ENCODE peak calls at places on chromosomes 2 and 18, in six cellular contexts. C is GM12878, D is K562, Q is GM23338, N is HepG2, V is H1. R is an unnamed sample.
A peak's percentile ranks its signal among the peaks of the same experiment; 100 is the strongest.

GRCh38 chr18:47615043-47615442 is 315.4 kb downstream of the SMAD2 start:
- DNase-seq in N (no peak), D (no peak), V (no peak), Q (no peak), C (no peak), R (no peak)

GRCh38 chr2:3317871-3318270 is 59.7 kb downstream of the EIPR1 start:
- DNase-seq in C (no peak), V (no peak), N (no peak), Q (no peak), D (no peak), R (no peak)

GRCh38 chr2:169254774-169255173 is 107.6 kb downstream of the LRP2 start:
- DNase-seq in Q (no peak), V (no peak), D (no peak), C (no peak), N (no peak), R (no peak)

GRCh38 chr2:152054593-152054992 is 44.3 kb downstream of the CACNB4 start:
- DNase-seq in C (no peak), V (no peak), Q (no peak), D (no peak), N (no peak), R (no peak)

GRCh38 chr18:7711495-7711894 is 144.4 kb downstream of the PTPRM start:
- DNase-seq in D (no peak), Q (no peak), V (no peak), N (no peak), C (peak; percentile 13), R (no peak)

GRCh38 chr2:96679843-96680242 is 37.3 kb downstream of the FER1L5 start:
- DNase-seq in D (no peak), Q (peak; percentile 34), V (no peak), N (no peak), C (no peak), R (no peak)

GRCh38 chr18:79953921-79954651 is 2.6 kb upstream of the SLC66A2 start:
- DNase-seq in C (no peak), Q (no peak), D (no peak), N (no peak), V (no peak), R (no peak)

GRCh38 chr2:206275274-206276160 is 1.1 kb downstream of the ZDBF2 start:
- DNase-seq in V (no peak), D (no peak), Q (peak; percentile 72), C (peak; percentile 55), N (no peak), R (no peak)

GRCh38 chr18:21112543-21113105 is 1.0 kb upstream of the ROCK1 start:
- DNase-seq in N (no peak), D (peak; percentile 9), V (no peak), Q (no peak), C (no peak), R (no peak)

GRCh38 chr18:21109936-21110666 is 1.5 kb downstream of the ROCK1 start:
- DNase-seq in N (no peak), C (no peak), D (no peak), V (no peak), Q (no peak), R (no peak)

GRCh38 chr18:21111351-21112139 is at the start of gene ROCK1:
- DNase-seq in N (peak; percentile 88), V (peak; percentile 98), Q (peak; percentile 97), D (peak; percentile 97), C (peak; percentile 65), R (peak; percentile 98)

GRCh38 chr18:21112140-21112473 is 494 bp upstream of the ROCK1 start:
- DNase-seq in V (no peak), Q (no peak), D (no peak), C (no peak), N (no peak), R (no peak)

DNA sequence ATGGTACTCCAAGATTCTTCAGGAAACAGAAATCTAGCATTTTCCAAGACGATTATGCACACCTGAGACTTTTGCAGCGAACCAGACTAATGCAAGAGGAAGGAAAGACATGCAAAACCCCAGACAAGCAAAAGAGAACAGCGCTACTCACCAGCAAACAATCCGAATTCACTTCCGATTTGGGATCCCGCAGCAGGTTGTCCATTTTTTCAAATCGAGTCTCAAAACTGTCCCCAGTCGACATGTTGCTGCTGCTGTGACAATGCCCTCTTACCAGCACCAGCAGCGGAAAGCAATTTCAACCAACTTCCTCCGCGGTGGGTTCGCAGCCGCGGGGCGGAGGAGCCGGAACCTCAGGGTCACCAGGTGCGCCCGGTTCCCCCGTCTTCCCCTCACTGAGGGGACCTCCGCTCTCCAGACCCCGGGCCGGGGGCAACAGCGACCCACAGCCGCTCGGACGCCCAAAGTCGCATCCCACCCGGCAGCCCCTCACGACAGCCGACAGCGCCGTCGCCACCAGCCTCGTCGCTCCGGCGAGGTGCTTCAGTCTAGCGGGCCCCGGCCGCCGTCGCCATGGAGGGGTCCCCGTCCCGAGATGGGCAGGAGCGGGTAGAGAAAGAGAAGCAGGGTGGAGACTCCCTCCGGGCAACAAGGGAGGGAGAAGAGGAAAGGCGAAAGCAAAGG is 804 bp downstream of the ROCK1 start:
- DNase-seq in C (no peak), V (peak; percentile 67), N (no peak), D (peak; percentile 13), Q (peak; percentile 63), R (peak; percentile 44)
- TF ChIP-seq CREB1 in C (no peak), V (peak; percentile 40), N (no peak), D (no peak), Q (no peak), R (no peak)

GRCh38 chr2:181371195-181371594 is 86.0 kb upstream of the ITGA4 start:
- DNase-seq in D (no peak), C (no peak), Q (no peak), N (no peak), V (no peak), R (no peak)
- TF ChIP-seq CREB1 in D (no peak), C (no peak), Q (no peak), N (no peak), V (no peak), R (no peak)

GRCh38 chr2:102848366-102848839 is 86.6 kb downstream of the TMEM182 start:
- DNase-seq in Q (peak; percentile 92), N (peak; percentile 85), D (peak; percentile 42), V (peak; percentile 91), C (no peak), R (peak; percentile 90)
- TF ChIP-seq CREB1 in Q (no peak), N (no peak), D (no peak), V (no peak), C (no peak), R (no peak)

GRCh38 chr2:179686718-179687342 is 174.6 kb downstream of the ZNF385B start:
- DNase-seq in D (no peak), C (no peak), Q (no peak), V (no peak), N (no peak), R (no peak)
- TF ChIP-seq CREB1 in D (no peak), C (no peak), Q (no peak), V (no peak), N (no peak), R (no peak)

GRCh38 chr2:217335341-217335966 is 475.6 kb upstream of the TNP1 start:
- DNase-seq in Q (no peak), N (peak; percentile 60), V (no peak), C (no peak), D (no peak), R (no peak)
- TF ChIP-seq CREB1 in Q (no peak), N (no peak), V (no peak), C (no peak), D (no peak), R (no peak)

DNA sequence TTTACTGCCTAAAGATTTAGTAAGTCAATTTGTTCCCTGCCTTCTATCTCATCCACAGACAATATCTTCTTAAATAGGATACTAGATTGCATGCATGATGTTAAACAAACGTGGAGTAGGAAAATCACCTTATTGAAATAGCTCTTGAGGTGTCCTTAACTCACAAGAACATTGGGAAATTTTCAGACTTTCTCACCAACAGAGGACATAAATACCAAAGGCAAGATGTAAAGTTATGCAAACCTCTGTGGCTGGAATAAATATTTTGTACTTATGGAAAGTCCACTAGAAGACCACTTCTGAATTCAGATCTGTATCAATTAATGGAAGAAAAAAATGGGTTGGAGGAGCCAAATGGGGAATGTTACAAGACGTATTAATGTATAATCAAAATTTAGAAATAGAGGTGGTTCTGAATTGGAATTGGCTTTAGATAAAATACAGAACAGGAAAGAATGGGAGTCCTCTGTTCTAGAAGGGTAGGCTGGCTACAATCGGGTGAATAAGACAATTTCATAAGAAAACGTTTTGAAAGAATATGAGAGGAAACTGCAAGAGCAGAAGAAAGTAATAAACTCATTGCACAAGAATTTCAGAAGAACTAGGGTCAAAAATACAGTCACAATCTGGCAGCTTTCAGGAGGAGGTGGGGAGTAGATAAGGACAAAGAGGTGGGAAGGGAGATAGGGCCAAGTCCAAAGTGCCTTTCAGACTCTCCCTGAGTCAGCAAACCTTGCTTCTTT is 69.3 kb upstream of the FN1 start:
- DNase-seq in V (no peak), N (peak; percentile 90), Q (no peak), C (no peak), D (peak; percentile 81), R (no peak)
- TF ChIP-seq CREB1 in V (no peak), N (peak; percentile 39), Q (no peak), C (no peak), D (no peak), R (no peak)

GRCh38 chr2:209094221-209094620 is 329.6 kb upstream of the MAP2 start:
- DNase-seq in V (no peak), D (no peak), C (no peak), N (no peak), Q (no peak), R (no peak)
- TF ChIP-seq CREB1 in V (no peak), D (no peak), C (no peak), N (no peak), Q (no peak), R (no peak)

DNA sequence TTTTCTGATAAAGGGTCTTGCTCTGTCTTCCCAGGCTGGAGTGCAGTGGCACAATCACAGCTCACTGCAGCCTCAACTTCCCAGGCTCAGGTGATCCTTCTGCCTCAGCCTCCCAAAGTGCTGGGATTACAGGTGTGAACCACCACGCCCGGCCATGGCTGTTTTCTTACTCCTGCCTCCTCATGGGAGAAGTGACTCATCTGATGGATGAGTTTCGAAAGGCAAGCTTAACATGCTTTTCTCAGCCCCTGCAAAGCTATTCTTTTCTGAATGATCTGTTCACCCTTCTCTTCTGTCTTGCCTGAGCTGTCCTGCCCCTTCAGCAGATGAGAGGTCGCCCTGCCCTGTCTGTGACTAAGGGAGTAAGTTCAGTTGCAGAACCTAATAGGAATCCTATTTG is 929 bp upstream of the CREG2 start:
- DNase-seq in N (no peak), Q (no peak), D (no peak), C (no peak), V (no peak), R (peak; percentile 9)
- TF ChIP-seq CREB1 in N (no peak), Q (no peak), D (no peak), C (no peak), V (no peak), R (no peak)

GRCh38 chr2:186255823-186256222 is 230.2 kb upstream of the ZC3H15 start:
- DNase-seq in V (peak; percentile 48), C (no peak), D (no peak), Q (peak; percentile 94), N (no peak), R (peak; percentile 52)

GRCh38 chr2:186254759-186255158 is 231.3 kb upstream of the ZC3H15 start:
- DNase-seq in D (no peak), N (no peak), V (no peak), Q (no peak), C (no peak), R (no peak)

DNA sequence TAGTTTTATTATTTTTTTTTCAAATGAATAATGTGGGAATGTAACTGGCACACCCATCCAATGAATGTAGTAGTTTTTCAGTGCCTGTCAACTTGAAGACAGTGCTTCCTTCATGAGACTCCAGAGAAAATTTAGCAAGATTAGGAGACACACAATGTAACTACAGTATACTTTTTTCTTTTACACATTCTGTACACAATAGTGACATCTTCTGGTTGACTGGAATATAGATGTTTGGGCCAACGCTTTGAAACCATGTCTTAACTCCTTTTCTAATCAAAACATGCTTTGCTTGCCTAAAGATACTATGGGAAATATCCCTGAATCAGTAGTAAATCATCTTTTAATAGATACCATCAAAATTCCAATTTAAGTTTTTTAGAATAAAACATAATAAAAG is 229.5 kb upstream of the ZC3H15 start:
- DNase-seq in C (peak; percentile 7), D (no peak), N (peak; percentile 57), V (no peak), Q (peak; percentile 66), R (no peak)
- TF ChIP-seq CREB1 in C (no peak), D (no peak), N (no peak), V (no peak), Q (no peak), R (no peak)

R was measured in WTC11.